ENCODE peak calls at places on chromosomes 16 and 17, in four cellular contexts. D is brain microvascular endothelial cell, Y is uterus, S is AG04450. L is an unnamed sample.

GRCh38 chr16:10202650-10203049 is 20.4 kb upstream of the GRIN2A start:
- DNase-seq in D (no peak), Y (no peak), S (no peak), L (no peak)

GRCh38 chr16:48317614-48318013 is 67.6 kb downstream of the SIAH1 start:
- DNase-seq in D (peak), Y (no peak), S (no peak), L (no peak)

GRCh38 chr16:67456383-67457140 is 24.4 kb downstream of the ATP6V0D1 start:
- DNase-seq in D (peak), Y (peak), S (no peak), L (peak)

GRCh38 chr16:4371481-4372314 is at the start of gene VASN:
- DNase-seq in D (peak), Y (peak), S (no peak), L (peak)

GRCh38 chr17:246851-247421 is 65.5 kb upstream of the DOC2B start:
- DNase-seq in D (no peak), Y (no peak), S (no peak), L (no peak)

GRCh38 chr16:56115817-56116576 is 75.3 kb upstream of the GNAO1 start:
- DNase-seq in D (no peak), Y (no peak), S (no peak), L (no peak)

GRCh38 chr17:45131616-45132301 is 556 bp downstream of the PLCD3 start:
- DNase-seq in D (no peak), Y (peak), S (no peak), L (peak)

GRCh38 chr17:7250655-7251329 is 742 bp downstream of the CTDNEP1 start:
- DNase-seq in D (no peak), Y (no peak), S (no peak), L (no peak)

GRCh38 chr17:38469875-38470274 is 41.6 kb downstream of the ARHGAP23 start:
- DNase-seq in D (peak), Y (peak), S (no peak), L (peak)

GRCh38 chr16:81170824-81171223 is 67.7 kb upstream of the BCO1 start:
- DNase-seq in D (no peak), Y (no peak), S (no peak), L (no peak)

GRCh38 chr17:40109471-40109824 is 9.1 kb upstream of the NR1D1 start:
- DNase-seq in D (no peak), Y (no peak), S (no peak), L (no peak)
- TF ChIP-seq CTCF in D (peak), Y (no peak), S (no peak), L (peak)

DNA sequence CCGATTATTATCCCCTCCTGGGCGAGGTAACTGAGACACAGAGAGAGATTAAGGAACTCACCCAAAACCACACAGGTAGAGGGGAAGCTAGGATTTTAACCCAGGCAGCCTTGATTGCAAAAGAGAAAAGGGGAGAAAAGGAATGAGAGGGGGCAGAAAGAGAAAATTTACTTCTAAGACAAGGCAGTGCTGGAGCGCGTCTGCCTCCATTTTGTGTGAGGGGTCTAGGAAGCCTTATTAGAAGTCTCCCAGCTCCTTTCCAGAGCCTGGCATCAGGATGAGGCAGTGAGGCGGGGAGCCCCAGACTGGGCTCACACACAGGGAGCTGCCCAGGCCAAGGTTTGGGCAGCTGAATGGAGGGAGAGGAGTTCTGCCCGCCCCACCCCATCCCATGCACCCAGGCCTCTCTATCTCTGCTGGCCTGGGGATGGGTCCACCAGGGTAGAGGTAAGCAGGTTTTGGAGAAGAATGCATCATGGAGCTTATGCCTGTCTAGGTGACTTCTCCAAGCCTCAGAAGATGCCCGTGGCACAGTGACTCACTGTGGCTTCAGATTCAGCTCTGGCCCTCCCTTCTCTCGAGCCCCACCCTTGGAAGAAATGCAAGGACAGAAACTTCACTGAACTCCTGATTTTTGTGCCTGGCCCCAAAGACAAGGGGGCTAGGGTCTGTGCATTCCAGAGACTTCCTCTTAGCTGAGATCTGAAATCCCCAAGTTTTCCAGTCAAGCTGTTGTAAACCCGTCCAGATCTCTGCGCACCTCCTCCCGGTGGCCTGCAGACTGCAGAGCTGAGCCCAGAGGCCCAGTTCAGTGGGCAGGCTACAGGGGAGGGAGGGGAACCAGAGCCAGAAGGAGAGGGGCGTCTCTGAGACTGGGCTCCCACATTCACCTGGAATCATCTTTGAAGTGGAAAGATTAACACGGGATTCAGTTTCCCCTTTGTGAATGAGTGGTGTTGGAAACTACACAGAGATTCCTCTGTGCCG is 95.1 kb upstream of the CDH5 start:
- DNase-seq in D (no peak), Y (no peak), S (no peak), L (no peak)
- H3K27ac ChIP-seq in D (no peak), Y (no peak), S (no peak), L (no peak)

DNA sequence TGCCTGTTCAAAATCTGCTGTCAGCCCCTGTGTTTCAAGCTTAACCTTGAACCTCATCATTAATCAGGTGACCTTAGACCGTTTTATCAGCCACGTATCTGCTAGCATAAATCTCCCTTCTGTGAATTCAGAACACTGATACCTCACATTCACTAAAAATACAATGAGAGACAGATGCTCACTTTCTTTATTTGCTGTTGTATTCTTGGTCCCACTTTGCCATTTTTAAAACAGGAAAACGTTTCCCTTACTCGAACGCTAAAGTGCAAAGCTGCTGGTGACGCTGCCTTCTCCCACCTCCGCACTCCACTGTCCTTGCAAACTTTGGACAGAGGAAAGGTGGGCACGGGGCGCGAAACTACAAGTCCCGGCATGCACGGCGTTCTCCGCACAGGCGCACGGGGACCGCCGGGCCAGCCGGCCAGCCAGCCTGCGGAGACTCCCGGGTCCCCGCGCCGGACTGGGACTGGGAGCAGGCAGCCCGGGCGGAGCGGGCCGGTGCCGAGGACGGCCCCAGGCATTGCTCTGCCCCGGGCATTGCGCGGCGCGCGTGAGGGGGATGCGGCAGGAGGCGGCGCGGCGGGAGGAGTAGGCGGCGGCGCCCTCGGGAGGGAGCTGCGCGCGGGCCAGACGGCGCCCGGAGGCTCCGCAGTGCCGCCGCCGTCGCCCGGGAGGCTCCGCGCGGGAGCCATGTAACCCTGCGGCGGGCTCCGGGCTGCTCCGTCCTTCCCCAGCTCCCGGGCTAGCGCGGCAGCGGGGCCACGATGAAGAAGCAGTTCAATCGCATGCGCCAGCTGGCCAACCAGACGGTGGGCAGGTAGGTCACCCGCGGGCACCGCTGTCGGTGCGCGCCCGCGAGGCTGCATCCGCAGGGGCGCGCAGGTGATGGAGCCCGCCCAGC is at the start of gene ARHGAP44:
- DNase-seq in D (peak), Y (peak), S (no peak), L (peak)
- TF ChIP-seq CTCF in D (no peak), Y (no peak), S (no peak), L (no peak)

DNA sequence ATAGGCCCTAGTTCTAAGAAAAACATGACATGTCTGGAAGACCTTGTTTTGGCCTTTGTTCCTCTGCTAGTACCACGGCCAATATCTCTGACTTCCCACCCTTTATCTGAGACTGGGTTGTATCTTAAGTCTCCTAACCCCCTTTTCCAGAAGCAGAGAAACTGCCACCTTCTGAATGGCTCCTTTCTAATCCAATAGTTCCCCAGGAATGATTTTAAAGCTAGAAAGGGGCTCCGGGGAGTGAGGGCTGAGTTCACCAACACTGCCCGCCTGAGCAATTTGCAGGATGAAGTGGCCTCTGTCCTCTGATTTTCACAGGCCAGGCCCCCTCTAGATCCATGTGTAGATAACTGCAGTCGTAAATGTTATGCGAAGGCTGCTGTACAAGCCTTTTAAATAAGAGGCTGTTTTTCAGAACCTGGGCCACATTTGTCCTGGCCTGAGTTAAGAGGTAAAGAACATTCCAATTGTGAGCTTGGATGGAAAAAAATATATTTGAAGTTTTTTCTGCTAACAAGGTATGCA is 116.8 kb upstream of the MAF start:
- DNase-seq in D (no peak), Y (no peak), S (no peak), L (no peak)
- H3K27ac ChIP-seq in D (no peak), Y (peak), S (no peak), L (no peak)

DNA sequence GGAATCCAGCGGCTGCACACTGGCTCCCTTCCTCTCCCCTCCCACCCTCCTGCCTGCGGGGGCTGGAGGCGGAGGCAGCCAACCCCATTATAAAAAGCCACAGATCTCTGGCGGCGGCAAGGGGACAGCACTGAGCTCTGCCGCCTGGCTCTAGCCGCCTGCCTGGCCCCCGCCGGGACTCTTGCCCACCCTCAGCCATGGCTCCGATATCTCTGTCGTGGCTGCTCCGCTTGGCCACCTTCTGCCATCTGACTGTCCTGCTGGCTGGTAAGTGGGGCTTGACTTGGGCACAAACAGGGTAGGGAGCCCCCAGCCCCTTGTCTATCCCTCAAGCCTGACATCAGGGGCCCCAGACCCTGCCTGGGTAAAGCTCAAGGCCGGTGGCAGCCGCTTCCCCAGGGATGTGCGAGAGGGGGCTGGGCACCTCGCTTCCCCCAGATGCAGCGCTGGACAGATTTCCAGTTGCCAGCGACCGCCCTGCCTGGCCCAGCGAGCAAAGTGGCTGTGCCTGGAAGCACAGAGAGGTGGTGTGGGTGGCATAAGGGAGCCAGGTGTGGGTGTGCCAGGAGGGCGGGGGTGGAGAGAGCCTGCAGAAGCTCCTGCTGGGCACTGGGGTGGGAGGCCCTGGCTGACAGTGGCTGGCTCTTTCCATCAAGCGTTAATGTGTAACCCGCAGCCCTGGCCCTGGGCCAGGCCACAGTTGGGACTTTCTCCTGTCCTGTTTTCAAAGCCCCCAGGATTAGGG is at the start of gene CX3CL1:
- DNase-seq in D (peak), Y (peak), S (no peak), L (peak)
- TF ChIP-seq CTCF in D (peak), Y (no peak), S (peak), L (peak)

GRCh38 chr17:77110006-77110374 is 30.8 kb upstream of the SEC14L1 start:
- DNase-seq in D (peak), Y (peak), S (no peak), L (no peak)
- H3K27ac ChIP-seq in D (peak), Y (peak), S (peak), L (no peak)

GRCh38 chr17:33202011-33202410 is 91.1 kb downstream of the ASIC2 start:
- DNase-seq in D (no peak), Y (no peak), S (no peak), L (no peak)
- TF ChIP-seq CTCF in D (no peak), Y (no peak), S (peak), L (no peak)

GRCh38 chr17:75508122-75508719 is 7.1 kb downstream of the CASKIN2 start:
- DNase-seq in D (no peak), Y (no peak), S (no peak), L (no peak)
- H3K27ac ChIP-seq in D (no peak), Y (peak), S (no peak), L (peak)

GRCh38 chr17:80891096-80892018 is 100.3 kb upstream of the CHMP6 start:
- DNase-seq in D (peak), Y (no peak), S (peak), L (peak)
- TF ChIP-seq CTCF in D (peak), Y (no peak), S (no peak), L (peak)

GRCh38 chr17:13587487-13588338 is 14.0 kb downstream of the HS3ST3A1 start:
- DNase-seq in D (no peak), Y (no peak), S (no peak), L (no peak)
- H3K27ac ChIP-seq in D (peak), Y (no peak), S (no peak), L (no peak)